ENCODE peak calls at places on chromosome 19, in four cellular contexts. One of them, this sample, is unnamed.

GRCh38 chr19:38032151-38032550 is 125.1 kb downstream of the SIPA1L3 start:
- DNase-seq in glutamatergic neuron: no peak
- DNase-seq in testis: no peak
- DNase-seq in K562: no peak
- DNase-seq in this sample: no peak

GRCh38 chr19:55230780-55231179 is 2.2 kb upstream of the TMEM86B start:
- DNase-seq in glutamatergic neuron: no peak
- DNase-seq in testis: no peak
- DNase-seq in K562: no peak
- DNase-seq in this sample: no peak

GRCh38 chr19:7926727-7927604 is 1.0 kb upstream of the CTXN1 start:
- DNase-seq in testis: no peak
- DNase-seq in K562: no peak
- DNase-seq in glutamatergic neuron: no peak
- DNase-seq in this sample: no peak

GRCh38 chr19:41883463-41883820 is 458 bp downstream of the ARHGEF1 start:
- DNase-seq in glutamatergic neuron: no peak
- DNase-seq in K562: no peak
- DNase-seq in testis: no peak
- DNase-seq in this sample: no peak

GRCh38 chr19:36572593-36573019 is 486 bp downstream of the ZNF529 start:
- DNase-seq in K562: no peak
- DNase-seq in testis: no peak
- DNase-seq in glutamatergic neuron: no peak
- DNase-seq in this sample: no peak

GRCh38 chr19:31127132-31127967 is 221.9 kb downstream of the TSHZ3 start:
- DNase-seq in K562: no peak
- DNase-seq in glutamatergic neuron: no peak
- DNase-seq in testis: no peak
- DNase-seq in this sample: no peak

GRCh38 chr19:5271145-5271544 is 69.5 kb downstream of the PTPRS start:
- DNase-seq in K562: no peak
- DNase-seq in testis: no peak
- DNase-seq in glutamatergic neuron: no peak
- DNase-seq in this sample: peak

GRCh38 chr19:1475751-1476437 is 3.1 kb downstream of the C19orf25 start:
- DNase-seq in testis: no peak
- DNase-seq in K562: no peak
- DNase-seq in glutamatergic neuron: no peak
- DNase-seq in this sample: no peak

GRCh38 chr19:16927883-16928282 is 39.1 kb downstream of the F2RL3 start:
- DNase-seq in glutamatergic neuron: no peak
- DNase-seq in testis: no peak
- DNase-seq in K562: no peak
- DNase-seq in this sample: no peak

GRCh38 chr19:10870955-10871603 is at the start of gene CARM1:
- DNase-seq in testis: peak
- DNase-seq in glutamatergic neuron: peak
- DNase-seq in K562: peak
- DNase-seq in this sample: peak
- TF ChIP-seq CTCF in testis: peak
- TF ChIP-seq CTCF in glutamatergic neuron: peak
- TF ChIP-seq CTCF in K562: peak
- TF ChIP-seq CTCF in this sample: peak

DNA sequence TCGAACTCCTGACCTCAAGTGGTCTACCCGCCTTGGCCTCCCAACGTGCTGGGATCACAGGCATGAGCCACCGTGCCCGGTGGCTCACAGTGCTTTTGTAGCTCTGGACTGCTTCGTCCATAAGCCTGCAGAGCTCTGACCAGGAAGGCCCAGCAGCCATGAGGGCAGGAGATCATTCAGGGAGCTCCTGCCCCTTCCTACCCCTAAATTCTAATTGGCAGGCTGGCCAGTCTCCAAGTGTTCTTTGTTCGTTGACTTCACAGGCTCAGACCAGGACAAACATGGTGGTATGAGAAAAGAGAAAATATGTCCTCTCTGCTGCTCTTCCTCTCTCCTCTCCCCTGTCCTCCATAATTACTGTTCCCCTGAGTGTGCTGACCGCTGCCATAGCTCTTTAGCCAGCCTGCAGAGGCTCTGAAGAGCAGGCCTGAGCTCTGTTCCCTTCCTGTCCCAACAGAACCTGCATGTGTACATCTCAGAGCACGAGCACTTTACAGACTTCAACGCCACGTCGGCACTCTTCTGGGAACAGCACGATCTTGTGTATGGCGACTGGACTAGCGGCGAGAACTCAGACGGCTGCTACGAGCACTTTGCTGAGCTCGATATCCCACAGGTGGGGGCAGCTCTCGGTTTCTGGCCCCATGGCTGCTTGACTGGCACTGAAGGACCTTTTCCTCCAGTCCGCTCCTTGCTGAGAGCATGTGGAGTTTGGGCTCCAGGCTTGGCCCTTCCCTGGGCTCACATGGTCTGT is 19.0 kb downstream of the CLPTM1 start:
- DNase-seq in glutamatergic neuron: no peak
- DNase-seq in K562: no peak
- DNase-seq in testis: no peak
- DNase-seq in this sample: no peak
- TF ChIP-seq CTCF in glutamatergic neuron: no peak
- TF ChIP-seq CTCF in K562: no peak
- TF ChIP-seq CTCF in testis: no peak
- TF ChIP-seq CTCF in this sample: no peak

GRCh38 chr19:13526552-13526951 is 20.3 kb upstream of the CACNA1A start:
- DNase-seq in testis: no peak
- DNase-seq in K562: peak
- DNase-seq in glutamatergic neuron: peak
- DNase-seq in this sample: no peak
- TF ChIP-seq CTCF in testis: no peak
- TF ChIP-seq CTCF in K562: peak
- TF ChIP-seq CTCF in glutamatergic neuron: peak
- TF ChIP-seq CTCF in this sample: no peak

DNA sequence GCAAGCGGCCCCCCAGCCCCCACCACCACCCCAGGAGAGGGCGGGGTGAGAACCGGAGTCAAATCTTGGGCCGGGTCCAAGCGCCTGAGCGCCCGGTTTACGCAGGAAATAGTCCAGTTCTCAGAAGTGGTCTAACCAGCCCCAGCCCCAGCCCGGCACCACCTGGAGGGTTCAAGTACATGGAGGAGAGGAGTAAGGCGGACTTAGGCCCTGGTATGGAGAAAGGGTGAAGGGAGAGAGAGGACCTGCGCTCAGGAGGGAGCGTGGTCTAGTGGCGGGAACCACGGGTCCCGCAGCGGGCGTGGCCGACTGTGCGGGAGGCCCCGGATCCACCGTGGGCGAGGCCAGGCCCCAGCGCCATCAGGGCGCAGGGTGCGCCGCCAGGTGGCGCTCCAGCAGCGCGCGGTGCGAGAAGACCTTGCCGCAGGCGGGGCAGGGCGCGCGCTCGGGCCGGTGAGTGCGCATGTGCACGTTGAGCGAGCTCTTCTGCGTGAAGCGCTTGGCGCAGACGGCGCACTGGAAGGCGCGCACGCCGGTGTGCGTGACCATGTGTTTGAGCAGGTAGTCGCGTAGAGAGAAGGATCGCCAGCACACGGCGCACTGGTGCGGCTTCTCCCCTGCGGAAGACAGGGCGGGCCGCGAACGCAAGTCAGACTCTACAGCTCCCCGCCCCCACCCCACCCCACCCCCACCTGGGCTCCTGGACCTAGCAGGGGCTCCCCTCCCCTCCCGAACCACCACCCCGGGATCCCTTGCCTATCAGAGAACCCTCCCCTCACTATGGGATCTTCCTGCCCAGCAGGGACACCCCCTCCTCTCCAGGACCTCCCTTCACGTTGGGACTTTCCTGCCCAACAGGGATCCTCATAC is 2.1 kb upstream of the SLC27A5 start:
- DNase-seq in glutamatergic neuron: peak
- DNase-seq in testis: peak
- DNase-seq in K562: peak
- DNase-seq in this sample: peak
- TF ChIP-seq CTCF in glutamatergic neuron: peak
- TF ChIP-seq CTCF in testis: peak
- TF ChIP-seq CTCF in K562: peak
- TF ChIP-seq CTCF in this sample: peak

GRCh38 chr19:49640113-49640898 is at the start of gene RRAS:
- DNase-seq in testis: peak
- DNase-seq in K562: peak
- DNase-seq in glutamatergic neuron: peak
- DNase-seq in this sample: peak

GRCh38 chr19:49643466-49643865 is 1.5 kb downstream of the SCAF1 start:
- DNase-seq in K562: peak
- DNase-seq in glutamatergic neuron: no peak
- DNase-seq in testis: no peak
- DNase-seq in this sample: no peak

GRCh38 chr19:49639401-49640112 is 386 bp downstream of the RRAS start:
- DNase-seq in K562: no peak
- DNase-seq in glutamatergic neuron: no peak
- DNase-seq in testis: no peak
- DNase-seq in this sample: no peak

GRCh38 chr19:49641688-49642487 is at the start of gene SCAF1:
- DNase-seq in testis: peak
- DNase-seq in K562: peak
- DNase-seq in glutamatergic neuron: peak
- DNase-seq in this sample: peak

GRCh38 chr19:49642488-49643035 is 553 bp downstream of the SCAF1 start:
- DNase-seq in glutamatergic neuron: no peak
- DNase-seq in K562: peak
- DNase-seq in testis: no peak
- DNase-seq in this sample: no peak
- TF ChIP-seq CTCF in glutamatergic neuron: no peak
- TF ChIP-seq CTCF in K562: peak
- TF ChIP-seq CTCF in testis: no peak
- TF ChIP-seq CTCF in this sample: no peak

DNA sequence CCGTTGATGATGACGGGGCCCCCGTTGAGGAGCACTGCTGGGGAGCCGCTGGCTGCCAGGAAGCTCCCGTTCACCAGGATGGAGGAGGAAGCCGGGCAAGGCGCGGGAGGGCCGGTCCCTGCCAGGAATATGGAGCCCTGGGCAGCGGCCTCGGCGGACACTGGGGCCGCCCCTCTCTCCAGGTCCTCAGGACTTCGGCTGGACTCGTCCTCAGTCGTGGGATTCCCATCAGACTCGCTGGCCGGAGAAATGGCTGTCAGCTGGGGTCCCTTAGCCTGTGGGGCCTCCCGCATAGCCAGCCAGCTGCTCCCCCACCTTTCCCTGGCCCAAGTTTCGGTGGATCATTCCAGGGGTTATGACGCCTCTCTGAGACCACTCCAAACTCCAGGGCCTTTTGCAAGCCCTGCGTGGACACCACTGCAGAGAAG is 2.1 kb downstream of the SIX5 start:
- DNase-seq in K562: no peak
- DNase-seq in glutamatergic neuron: no peak
- DNase-seq in testis: peak
- DNase-seq in this sample: no peak
- TF ChIP-seq CTCF in K562: no peak
- TF ChIP-seq CTCF in glutamatergic neuron: no peak
- TF ChIP-seq CTCF in testis: no peak
- TF ChIP-seq CTCF in this sample: no peak

DNA sequence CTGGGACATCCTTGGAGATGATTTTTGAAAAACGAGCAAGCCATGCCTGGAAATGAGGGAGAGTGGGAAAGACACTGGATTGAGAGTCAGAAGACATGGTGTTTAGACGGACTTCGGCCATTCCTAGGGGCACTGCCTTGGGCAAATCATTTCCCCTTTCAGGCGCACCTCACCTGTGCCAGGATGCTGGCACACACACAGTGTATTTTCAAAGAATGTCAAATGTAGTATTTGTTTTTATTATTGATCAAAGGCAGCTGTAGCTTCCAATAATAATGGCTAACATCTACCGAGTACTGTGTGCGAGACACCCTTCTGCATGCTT is 485.2 kb downstream of the UQCRFS1 start:
- DNase-seq in glutamatergic neuron: no peak
- DNase-seq in K562: no peak
- DNase-seq in testis: no peak
- DNase-seq in this sample: no peak
- TF ChIP-seq CTCF in glutamatergic neuron: no peak
- TF ChIP-seq CTCF in K562: no peak
- TF ChIP-seq CTCF in testis: no peak
- TF ChIP-seq CTCF in this sample: no peak

GRCh38 chr19:51108066-51108804 is at the start of gene CTU1:
- DNase-seq in testis: peak
- DNase-seq in glutamatergic neuron: peak
- DNase-seq in K562: peak
- DNase-seq in this sample: peak
- TF ChIP-seq CTCF in testis: peak
- TF ChIP-seq CTCF in glutamatergic neuron: no peak
- TF ChIP-seq CTCF in K562: no peak
- TF ChIP-seq CTCF in this sample: no peak

GRCh38 chr19:49896863-49897621 is at the start of gene IL4I1:
- DNase-seq in K562: no peak
- DNase-seq in testis: no peak
- DNase-seq in glutamatergic neuron: no peak
- DNase-seq in this sample: peak

GRCh38 chr19:49894011-49894664 is 2.5 kb downstream of the IL4I1 start:
- DNase-seq in K562: no peak
- DNase-seq in testis: no peak
- DNase-seq in glutamatergic neuron: no peak
- DNase-seq in this sample: no peak

GRCh38 chr19:49894879-49895565 is 1.7 kb downstream of the IL4I1 start:
- DNase-seq in testis: no peak
- DNase-seq in glutamatergic neuron: no peak
- DNase-seq in K562: no peak
- DNase-seq in this sample: peak

GRCh38 chr19:49893135-49893534 is 3.6 kb downstream of the IL4I1 start:
- DNase-seq in K562: no peak
- DNase-seq in testis: no peak
- DNase-seq in glutamatergic neuron: peak
- DNase-seq in this sample: no peak

DNA sequence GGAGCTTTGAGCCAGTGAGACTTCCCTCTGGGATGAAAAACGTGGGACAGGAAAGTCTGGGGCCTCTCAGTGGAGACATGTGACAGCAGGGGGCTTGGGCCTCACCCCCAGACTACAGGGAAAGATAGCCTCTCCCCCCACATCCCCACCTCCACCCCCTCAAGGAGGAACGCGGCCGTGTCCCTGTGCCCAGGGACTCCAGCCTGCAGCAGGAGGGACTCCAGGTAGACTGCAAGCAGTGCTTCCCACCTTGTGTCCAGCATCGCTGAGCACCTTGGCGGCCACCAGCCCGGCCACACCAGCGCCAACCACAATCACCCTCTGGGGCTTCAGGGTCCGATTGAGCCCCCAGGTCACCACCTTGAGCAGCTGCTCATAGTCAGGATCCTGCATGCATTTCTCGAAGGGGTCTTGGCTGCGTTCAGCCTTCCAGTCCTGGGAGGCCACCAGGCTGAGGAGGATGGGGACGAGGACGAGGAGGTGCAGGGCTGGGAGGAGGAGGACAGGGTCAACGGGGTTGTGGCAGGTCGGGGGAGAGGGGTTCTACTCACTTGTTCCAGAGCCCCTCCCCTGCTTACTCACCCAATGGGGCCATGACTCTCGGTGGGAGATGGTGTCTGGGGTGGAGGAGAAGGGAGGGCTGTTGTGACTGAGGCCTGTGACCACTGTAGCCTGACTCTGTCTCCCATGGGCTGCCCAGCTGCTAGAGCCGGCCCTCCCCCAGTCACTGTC is 955 bp downstream of the IL4I1 start:
- DNase-seq in glutamatergic neuron: no peak
- DNase-seq in testis: no peak
- DNase-seq in K562: no peak
- DNase-seq in this sample: peak
- TF ChIP-seq CTCF in glutamatergic neuron: no peak
- TF ChIP-seq CTCF in testis: no peak
- TF ChIP-seq CTCF in K562: no peak
- TF ChIP-seq CTCF in this sample: no peak

This sample was measured in GM13976.